ENCODE peak calls at places on chromosomes 13 and 19, in four cellular contexts. M, T, V and L are unnamed samples.

GRCh38 chr13:76715043-76715442 is 171.2 kb downstream of the KCTD12 start:
- DNase-seq in M (no peak), T (no peak), V (no peak), L (no peak)

GRCh38 chr13:69720278-69720983 is 387.2 kb upstream of the ATXN8OS start:
- DNase-seq in M (no peak), T (no peak), V (no peak), L (no peak)

GRCh38 chr19:40366697-40367561 is 18.4 kb downstream of the PLD3 start:
- DNase-seq in M (no peak), T (no peak), V (no peak), L (no peak)

GRCh38 chr19:2381151-2381822 is 21.2 kb downstream of the TMPRSS9 start:
- DNase-seq in M (no peak), T (no peak), V (no peak), L (no peak)

GRCh38 chr13:75357576-75358295 is 124.2 kb downstream of the TBC1D4 start:
- DNase-seq in M (peak), T (peak), V (peak), L (peak)

GRCh38 chr19:57888107-57888493 is 737 bp downstream of the ZNF814 start:
- DNase-seq in M (no peak), T (no peak), V (no peak), L (peak)

GRCh38 chr13:102812616-102813287 is 13.8 kb downstream of the BIVM start:
- DNase-seq in M (no peak), T (no peak), V (no peak), L (no peak)

GRCh38 chr19:40424637-40425449 is 949 bp downstream of the SERTAD1 start:
- DNase-seq in M (no peak), T (no peak), V (no peak), L (no peak)

GRCh38 chr13:109707044-109707794 is 79.2 kb downstream of the IRS2 start:
- DNase-seq in M (no peak), T (no peak), V (no peak), L (no peak)

GRCh38 chr19:19106061-19106551 is 32.2 kb downstream of the TMEM161A start:
- DNase-seq in M (no peak), T (no peak), V (no peak), L (no peak)

GRCh38 chr13:89951341-89951740 is 1396.1 kb upstream of the MIR17HG start:
- DNase-seq in M (no peak), T (no peak), V (no peak), L (no peak)

GRCh38 chr13:95982144-95982543 is 71.1 kb downstream of the UGGT2 start:
- DNase-seq in M (no peak), T (no peak), V (no peak), L (no peak)

GRCh38 chr19:48196933-48197665 is 26.6 kb downstream of the ZSWIM9 start:
- DNase-seq in M (no peak), T (no peak), V (no peak), L (no peak)

GRCh38 chr19:56097776-56098175 is 23.3 kb downstream of the ZNF787 start:
- DNase-seq in M (no peak), T (no peak), V (no peak), L (no peak)

GRCh38 chr19:48145596-48146254 is 24.4 kb downstream of the LIG1 start:
- DNase-seq in M (no peak), T (no peak), V (no peak), L (no peak)

GRCh38 chr13:46484561-46484960 is 68.4 kb upstream of the LRCH1 start:
- DNase-seq in M (no peak), T (no peak), V (no peak), L (no peak)

GRCh38 chr19:45693168-45693788 is 812 bp downstream of the QPCTL start:
- DNase-seq in M (peak), T (peak), V (peak), L (peak)

GRCh38 chr13:80340643-80341097 is 256 bp downstream of the SPRY2 start:
- DNase-seq in M (no peak), T (no peak), V (no peak), L (peak)

GRCh38 chr19:41023193-41023592 is 32.1 kb downstream of the CYP2B6 start:
- DNase-seq in M (no peak), T (no peak), V (no peak), L (no peak)

GRCh38 chr13:43698009-43698408 is 88.8 kb downstream of the ENOX1 start:
- DNase-seq in M (no peak), T (no peak), V (no peak), L (no peak)

GRCh38 chr19:3556978-3557460 is 367 bp downstream of the MFSD12 start:
- DNase-seq in M (peak), T (no peak), V (peak), L (no peak)

GRCh38 chr19:5941673-5942072 is 27.6 kb downstream of the CAPS start:
- DNase-seq in M (no peak), T (no peak), V (no peak), L (no peak)